ENCODE peak calls at places on chromosomes 5 and 9, in four cellular contexts. C, S, V and N are unnamed samples.
A peak's percentile ranks its signal among the peaks of the same experiment; 100 is the strongest.

GRCh38 chr5:24110019-24110615 is 534.7 kb downstream of the CDH10 start:
- DNase-seq in C (no peak), S (no peak), V (no peak), N (peak; percentile 4)

GRCh38 chr5:59188415-59189225 is 605.7 kb downstream of the RAB3C start:
- DNase-seq in C (peak; percentile 67), V (no peak), S (peak; percentile 45), N (peak; percentile 32)

GRCh38 chr5:134029156-134029555 is 24.4 kb upstream of the VDAC1 start:
- DNase-seq in S (peak; percentile 80), C (no peak), V (no peak), N (peak; percentile 90)

GRCh38 chr5:75239681-75240080 is 3.0 kb upstream of the ANKRD31 start:
- DNase-seq in C (no peak), S (no peak), V (no peak), N (no peak)

GRCh38 chr5:29262683-29263082 is 1930.8 kb upstream of the CDH6 start:
- DNase-seq in V (no peak), C (no peak), S (no peak), N (no peak)

GRCh38 chr5:135834639-135835529 is at the start of gene SLC25A48:
- DNase-seq in C (peak; percentile 58), V (no peak), S (peak; percentile 43), N (no peak)

GRCh38 chr5:80408475-80408875 is 611 bp downstream of the ZFYVE16 start:
- DNase-seq in V (no peak), S (no peak), C (peak; percentile 70), N (no peak)

GRCh38 chr5:74015716-74016115 is 389.7 kb downstream of the ARHGEF28 start:
- DNase-seq in C (no peak), V (no peak), S (no peak), N (no peak)

GRCh38 chr5:75300084-75300483 is 36.9 kb upstream of the HMGCR start:
- DNase-seq in C (no peak), V (no peak), S (no peak), N (no peak)

GRCh38 chr9:72305102-72305546 is 59.9 kb downstream of the ZFAND5 start:
- DNase-seq in C (peak; percentile 56), S (no peak), V (no peak), N (peak; percentile 60)

GRCh38 chr5:44821164-44821563 is 12.4 kb downstream of the MRPS30 start:
- DNase-seq in V (no peak), S (no peak), C (no peak), N (no peak)

GRCh38 chr5:42949348-42950090 is 90.6 kb downstream of the ANXA2R start:
- DNase-seq in C (peak; percentile 51), S (no peak), V (peak; percentile 71), N (no peak)

GRCh38 chr5:73451218-73452130 is 2.9 kb upstream of the FOXD1 start:
- DNase-seq in C (peak; percentile 77), V (no peak), S (peak; percentile 43), N (no peak)

GRCh38 chr5:10863763-10864383 is 102.8 kb upstream of the DAP start:
- DNase-seq in V (peak; percentile 32), C (peak; percentile 21), S (peak; percentile 65), N (no peak)

GRCh38 chr9:124291801-124292396 is 34.1 kb downstream of the NEK6 start:
- DNase-seq in S (peak; percentile 44), C (no peak), V (no peak), N (no peak)

GRCh38 chr5:122137702-122138101 is 8.4 kb downstream of the ZNF474 start:
- DNase-seq in V (no peak), C (no peak), S (no peak), N (no peak)

GRCh38 chr9:73135394-73135793 is 16.3 kb upstream of the ANXA1 start:
- DNase-seq in C (no peak), S (no peak), V (no peak), N (no peak)

DNA sequence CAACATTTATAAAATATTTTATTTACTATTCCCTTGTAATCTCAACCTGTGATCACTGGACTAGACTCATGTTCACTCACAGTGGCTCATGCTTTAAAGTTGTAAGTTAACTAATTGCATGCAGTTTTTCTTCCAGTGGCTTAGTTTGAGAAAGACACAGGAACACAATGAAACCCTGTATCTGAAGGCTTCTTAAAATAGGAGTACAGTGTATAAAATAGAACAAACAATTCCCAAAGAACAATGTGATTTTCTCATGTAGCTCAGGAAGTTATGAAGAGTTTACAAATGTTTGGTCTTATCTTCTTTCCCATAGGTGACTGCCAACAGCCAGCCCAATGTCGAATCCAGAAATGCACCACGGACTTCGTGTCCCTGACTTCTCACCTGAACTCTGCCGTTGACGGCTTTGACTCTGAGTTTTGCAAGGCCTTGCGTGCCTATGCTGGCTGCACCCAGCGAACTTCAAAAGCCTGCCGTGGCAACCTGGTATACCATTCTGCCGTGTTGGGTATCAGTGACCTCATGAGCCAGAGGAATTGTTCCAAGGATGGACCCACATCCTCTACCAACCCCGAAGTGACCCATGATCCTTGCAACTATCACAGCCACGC is 5.9 kb downstream of the RGMB start:
- DNase-seq in S (no peak), C (no peak), V (no peak), N (no peak)
- H3K36me3 ChIP-seq in S (peaks cover 69% of the 10 kb centered on the region), C (peaks cover 11% of the 10 kb centered on the region), V (peaks cover 13% of the 10 kb centered on the region), N (peaks cover 1% of the 10 kb centered on the region)

DNA sequence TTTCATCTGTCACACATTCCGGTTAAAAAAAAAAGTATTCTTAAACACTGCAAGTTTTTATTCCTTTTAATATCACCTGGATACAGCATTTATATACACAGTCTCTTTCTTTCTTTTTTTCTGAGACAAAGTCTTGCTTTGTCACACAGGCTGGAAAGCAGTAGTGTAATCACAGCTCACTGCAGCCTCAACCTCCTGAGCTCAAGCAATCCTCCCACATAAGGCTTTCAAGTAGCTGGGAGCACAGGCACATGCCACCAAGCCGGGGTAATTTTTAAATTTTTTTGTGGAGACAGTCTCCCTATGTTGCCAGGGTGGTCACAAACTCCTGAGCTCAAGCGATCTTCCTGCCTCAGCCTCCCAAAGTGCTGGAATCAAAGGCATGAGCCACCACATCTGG is 13.9 kb downstream of the KIF20A start:
- DNase-seq in S (no peak), C (no peak), V (no peak), N (no peak)
- H3K36me3 ChIP-seq in S (peaks cover 74% of the 10 kb centered on the region), C (peaks cover 94% of the 10 kb centered on the region), V (peaks cover 14% of the 10 kb centered on the region), N (peaks cover 2% of the 10 kb centered on the region)

GRCh38 chr9:83656032-83656680 is 33.2 kb downstream of the IDNK start:
- DNase-seq in V (no peak), C (no peak), S (no peak), N (no peak)
- H3K36me3 ChIP-seq in V (peaks cover 16% of the 10 kb centered on the region), C (peaks cover 99% of the 10 kb centered on the region), S (peaks cover 87% of the 10 kb centered on the region), N (no peaks in the 10 kb centered on the region)

GRCh38 chr9:109382182-109382581 is 61.3 kb upstream of the EPB41L4B start:
- DNase-seq in C (no peak), S (no peak), V (no peak), N (no peak)

GRCh38 chr9:109383356-109383755 is 62.5 kb upstream of the EPB41L4B start:
- DNase-seq in S (no peak), V (no peak), C (no peak), N (no peak)

GRCh38 chr9:109385499-109385898 is 64.6 kb upstream of the EPB41L4B start:
- DNase-seq in S (no peak), V (no peak), C (no peak), N (no peak)

GRCh38 chr9:109382585-109382984 is 61.7 kb upstream of the EPB41L4B start:
- DNase-seq in S (no peak), C (no peak), V (no peak), N (no peak)

GRCh38 chr9:109383947-109384346 is 63.1 kb upstream of the EPB41L4B start:
- DNase-seq in S (no peak), C (no peak), V (no peak), N (no peak)
- H3K36me3 ChIP-seq in S (peaks cover 21% of the 10 kb centered on the region), C (peaks cover 100% of the 10 kb centered on the region), V (peaks cover 2% of the 10 kb centered on the region), N (peaks cover 14% of the 10 kb centered on the region)

GRCh38 chr5:149503006-149503405 is 48.2 kb downstream of the CSNK1A1 start:
- DNase-seq in C (no peak), S (no peak), V (no peak), N (no peak)
- H3K36me3 ChIP-seq in C (peaks cover 97% of the 10 kb centered on the region), S (peaks cover 89% of the 10 kb centered on the region), V (peaks cover 70% of the 10 kb centered on the region), N (no peaks in the 10 kb centered on the region)

GRCh38 chr5:158642852-158643251 is 456.9 kb downstream of the EBF1 start:
- DNase-seq in C (no peak), S (peak; percentile 95), V (no peak), N (no peak)
- H3K36me3 ChIP-seq in C (no peaks in the 10 kb centered on the region), S (no peaks in the 10 kb centered on the region), V (no peaks in the 10 kb centered on the region), N (no peaks in the 10 kb centered on the region)

GRCh38 chr5:138444078-138444773 is 5.4 kb downstream of the REEP2 start:
- DNase-seq in C (no peak), V (no peak), S (no peak), N (no peak)
- H3K36me3 ChIP-seq in C (no peaks in the 10 kb centered on the region), V (no peaks in the 10 kb centered on the region), S (no peaks in the 10 kb centered on the region), N (no peaks in the 10 kb centered on the region)

GRCh38 chr9:24132244-24132643 is 306.2 kb upstream of the ELAVL2 start:
- DNase-seq in V (no peak), S (no peak), C (no peak), N (no peak)

GRCh38 chr9:24127519-24127918 is 301.5 kb upstream of the ELAVL2 start:
- DNase-seq in C (no peak), S (no peak), V (no peak), N (no peak)
- H3K36me3 ChIP-seq in C (no peaks in the 10 kb centered on the region), S (no peaks in the 10 kb centered on the region), V (no peaks in the 10 kb centered on the region), N (no peaks in the 10 kb centered on the region)

GRCh38 chr5:69206528-69207190 is 17.3 kb downstream of the CENPH start:
- DNase-seq in V (no peak), S (peak; percentile 66), C (no peak), N (no peak)
- H3K36me3 ChIP-seq in V (peaks cover 8% of the 10 kb centered on the region), S (peaks cover 21% of the 10 kb centered on the region), C (no peaks in the 10 kb centered on the region), N (no peaks in the 10 kb centered on the region)